ENCODE peak calls at places on chromosome 16, in six cellular contexts. One of them, this sample, is unnamed.

GRCh38 chr16:81446318-81447275 is 2.0 kb downstream of the CMIP start:
- DNase-seq in OCI-LY7: peak
- DNase-seq in heart right ventricle: no peak
- DNase-seq in breast epithelium: peak
- DNase-seq in tibial nerve: no peak
- DNase-seq in adrenal gland: peak
- DNase-seq in this sample: no peak

GRCh38 chr16:25013751-25014499 is 1.2 kb downstream of the ARHGAP17 start:
- DNase-seq in heart right ventricle: no peak
- DNase-seq in breast epithelium: no peak
- DNase-seq in adrenal gland: no peak
- DNase-seq in OCI-LY7: peak
- DNase-seq in tibial nerve: no peak
- DNase-seq in this sample: no peak

GRCh38 chr16:2708955-2709587 is 11.0 kb downstream of the PRSS27 start:
- DNase-seq in OCI-LY7: no peak
- DNase-seq in heart right ventricle: no peak
- DNase-seq in adrenal gland: no peak
- DNase-seq in breast epithelium: no peak
- DNase-seq in tibial nerve: no peak
- DNase-seq in this sample: no peak

GRCh38 chr16:8960788-8961109 is 3.0 kb downstream of the USP7 start:
- DNase-seq in adrenal gland: no peak
- DNase-seq in tibial nerve: no peak
- DNase-seq in breast epithelium: no peak
- DNase-seq in OCI-LY7: no peak
- DNase-seq in heart right ventricle: no peak
- DNase-seq in this sample: no peak

GRCh38 chr16:72474511-72475123 is 302.7 kb upstream of the PMFBP1 start:
- DNase-seq in breast epithelium: no peak
- DNase-seq in heart right ventricle: no peak
- DNase-seq in OCI-LY7: no peak
- DNase-seq in tibial nerve: no peak
- DNase-seq in adrenal gland: no peak
- DNase-seq in this sample: peak

GRCh38 chr16:72256398-72257048 is 84.6 kb upstream of the PMFBP1 start:
- DNase-seq in heart right ventricle: no peak
- DNase-seq in OCI-LY7: no peak
- DNase-seq in tibial nerve: no peak
- DNase-seq in breast epithelium: no peak
- DNase-seq in adrenal gland: no peak
- DNase-seq in this sample: peak

GRCh38 chr16:82476786-82477185 is 150.0 kb upstream of the CDH13 start:
- DNase-seq in breast epithelium: no peak
- DNase-seq in tibial nerve: no peak
- DNase-seq in adrenal gland: no peak
- DNase-seq in heart right ventricle: no peak
- DNase-seq in OCI-LY7: no peak
- DNase-seq in this sample: no peak

GRCh38 chr16:82963653-82964052 is 336.9 kb downstream of the CDH13 start:
- DNase-seq in OCI-LY7: no peak
- DNase-seq in breast epithelium: no peak
- DNase-seq in tibial nerve: no peak
- DNase-seq in heart right ventricle: no peak
- DNase-seq in adrenal gland: no peak
- DNase-seq in this sample: no peak

GRCh38 chr16:1037023-1037933 is 35.3 kb upstream of the SSTR5 start:
- DNase-seq in adrenal gland: no peak
- DNase-seq in breast epithelium: no peak
- DNase-seq in heart right ventricle: peak
- DNase-seq in OCI-LY7: no peak
- DNase-seq in tibial nerve: no peak
- DNase-seq in this sample: peak

GRCh38 chr16:49598386-49599170 is 225.0 kb downstream of the C16orf78 start:
- DNase-seq in breast epithelium: no peak
- DNase-seq in adrenal gland: peak
- DNase-seq in tibial nerve: no peak
- DNase-seq in heart right ventricle: no peak
- DNase-seq in OCI-LY7: no peak
- DNase-seq in this sample: no peak

GRCh38 chr16:29991571-29991904 is 3.9 kb downstream of the HIRIP3 start:
- DNase-seq in breast epithelium: no peak
- DNase-seq in tibial nerve: no peak
- DNase-seq in OCI-LY7: no peak
- DNase-seq in adrenal gland: no peak
- DNase-seq in heart right ventricle: no peak
- DNase-seq in this sample: no peak

GRCh38 chr16:71900336-71900735 is 5.0 kb downstream of the IST1 start:
- DNase-seq in heart right ventricle: no peak
- DNase-seq in tibial nerve: no peak
- DNase-seq in OCI-LY7: peak
- DNase-seq in adrenal gland: no peak
- DNase-seq in breast epithelium: no peak
- DNase-seq in this sample: no peak

GRCh38 chr16:57508084-57508425 is 21.8 kb upstream of the DOK4 start:
- DNase-seq in tibial nerve: no peak
- DNase-seq in adrenal gland: no peak
- DNase-seq in breast epithelium: no peak
- DNase-seq in heart right ventricle: no peak
- DNase-seq in OCI-LY7: no peak
- DNase-seq in this sample: no peak

GRCh38 chr16:31071861-31072260 is 2.2 kb downstream of the ZNF668 start:
- DNase-seq in tibial nerve: no peak
- DNase-seq in adrenal gland: no peak
- DNase-seq in breast epithelium: no peak
- DNase-seq in OCI-LY7: no peak
- DNase-seq in heart right ventricle: no peak
- DNase-seq in this sample: peak

GRCh38 chr16:53695070-53695469 is 8.6 kb downstream of the RPGRIP1L start:
- DNase-seq in OCI-LY7: no peak
- DNase-seq in heart right ventricle: no peak
- DNase-seq in adrenal gland: no peak
- DNase-seq in tibial nerve: no peak
- DNase-seq in breast epithelium: no peak
- DNase-seq in this sample: peak

GRCh38 chr16:49194499-49195260 is 87.0 kb downstream of the CBLN1 start:
- DNase-seq in breast epithelium: no peak
- DNase-seq in heart right ventricle: peak
- DNase-seq in OCI-LY7: no peak
- DNase-seq in tibial nerve: no peak
- DNase-seq in adrenal gland: no peak
- DNase-seq in this sample: no peak

GRCh38 chr16:83973077-83973476 is 5.0 kb downstream of the NECAB2 start:
- DNase-seq in breast epithelium: no peak
- DNase-seq in heart right ventricle: no peak
- DNase-seq in OCI-LY7: no peak
- DNase-seq in tibial nerve: no peak
- DNase-seq in adrenal gland: no peak
- DNase-seq in this sample: no peak

GRCh38 chr16:15843635-15844279 is 13.1 kb downstream of the MYH11 start:
- DNase-seq in tibial nerve: no peak
- DNase-seq in heart right ventricle: no peak
- DNase-seq in OCI-LY7: no peak
- DNase-seq in adrenal gland: no peak
- DNase-seq in breast epithelium: no peak
- DNase-seq in this sample: no peak

GRCh38 chr16:4272114-4272954 is 489 bp downstream of the TFAP4 start:
- DNase-seq in adrenal gland: peak
- DNase-seq in breast epithelium: peak
- DNase-seq in OCI-LY7: peak
- DNase-seq in heart right ventricle: peak
- DNase-seq in tibial nerve: no peak
- DNase-seq in this sample: peak

GRCh38 chr16:21937387-21937829 is 15.8 kb upstream of the UQCRC2 start:
- DNase-seq in tibial nerve: no peak
- DNase-seq in OCI-LY7: no peak
- DNase-seq in adrenal gland: no peak
- DNase-seq in heart right ventricle: no peak
- DNase-seq in breast epithelium: no peak
- DNase-seq in this sample: no peak

GRCh38 chr16:23359092-23359760 is 57.1 kb downstream of the SCNN1B start:
- DNase-seq in OCI-LY7: peak
- DNase-seq in adrenal gland: no peak
- DNase-seq in breast epithelium: no peak
- DNase-seq in heart right ventricle: no peak
- DNase-seq in tibial nerve: no peak
- DNase-seq in this sample: no peak

GRCh38 chr16:64132686-64133085 is 989.2 kb downstream of the CDH11 start:
- DNase-seq in tibial nerve: no peak
- DNase-seq in breast epithelium: no peak
- DNase-seq in OCI-LY7: peak
- DNase-seq in heart right ventricle: no peak
- DNase-seq in adrenal gland: no peak
- DNase-seq in this sample: no peak

DNA sequence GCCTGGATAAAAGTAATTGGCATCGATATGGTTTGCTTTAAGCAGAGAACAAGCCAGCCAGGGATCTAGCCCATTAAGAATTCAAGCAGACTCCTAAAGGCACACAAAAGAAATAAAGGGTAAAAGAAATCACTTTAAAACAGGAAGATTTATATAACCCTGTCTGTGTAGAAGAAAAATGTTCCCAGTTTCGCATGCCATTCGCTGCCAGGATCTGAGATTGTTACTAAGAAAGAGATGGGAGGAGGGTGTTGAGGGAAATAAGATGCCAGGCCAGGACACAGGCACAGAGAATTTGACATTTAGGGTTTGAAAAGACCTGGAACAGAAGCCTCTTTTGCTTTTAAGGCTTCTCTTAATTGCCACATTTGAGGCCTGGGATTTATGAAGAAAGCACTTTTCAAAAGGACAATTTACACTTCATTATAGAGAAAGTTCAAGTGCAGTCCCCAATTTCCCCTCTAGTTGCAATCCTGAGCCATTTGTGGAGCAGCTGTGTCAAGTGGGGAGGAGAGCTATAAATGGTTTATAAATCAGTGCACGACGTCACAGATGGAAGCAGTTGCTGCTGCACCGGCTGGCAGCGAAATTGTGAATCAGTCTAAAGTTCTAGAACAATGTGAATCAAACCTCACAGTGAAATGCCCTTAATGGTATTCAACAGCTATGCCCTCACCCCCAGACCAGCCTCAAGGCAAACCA is 26.4 kb upstream of the C16orf87 start:
- DNase-seq in OCI-LY7: peak
- DNase-seq in adrenal gland: peak
- DNase-seq in heart right ventricle: no peak
- DNase-seq in breast epithelium: no peak
- DNase-seq in tibial nerve: no peak
- DNase-seq in this sample: peak
- TF ChIP-seq CTCF in OCI-LY7: peak
- TF ChIP-seq CTCF in adrenal gland: peak
- TF ChIP-seq CTCF in heart right ventricle: peak
- TF ChIP-seq CTCF in breast epithelium: no peak
- TF ChIP-seq CTCF in tibial nerve: peak
- TF ChIP-seq CTCF in this sample: peak

DNA sequence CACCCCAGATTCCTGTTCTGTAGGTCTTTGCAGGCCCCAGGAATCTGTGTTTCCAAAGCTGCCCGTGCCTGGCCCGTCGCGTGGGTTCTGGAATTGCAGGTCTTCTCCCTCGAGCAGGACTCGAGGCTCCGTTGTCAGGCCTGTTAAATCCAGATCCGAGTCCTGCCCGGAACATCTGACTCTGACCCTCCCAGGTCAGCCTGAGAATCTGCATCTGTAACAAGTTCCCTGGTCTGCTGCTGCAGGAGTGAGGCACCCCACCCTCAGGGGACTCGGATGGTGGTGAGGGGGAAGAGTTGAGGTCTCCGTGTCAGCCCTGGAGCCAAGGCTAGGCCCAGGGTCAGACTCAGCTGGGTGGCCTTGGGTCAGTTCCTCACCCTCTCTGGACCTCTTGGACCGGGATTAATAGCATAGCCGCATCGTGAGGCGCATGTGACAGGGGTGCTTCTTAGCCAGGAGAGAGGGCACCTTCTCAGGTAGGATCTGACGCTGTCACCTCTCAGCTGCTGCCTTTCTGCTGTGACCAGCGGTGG is 8.8 kb downstream of the SPIRE2 start:
- DNase-seq in breast epithelium: no peak
- DNase-seq in OCI-LY7: no peak
- DNase-seq in adrenal gland: no peak
- DNase-seq in heart right ventricle: no peak
- DNase-seq in tibial nerve: no peak
- DNase-seq in this sample: no peak
- H3K4me3 ChIP-seq in breast epithelium: peak
- H3K4me3 ChIP-seq in OCI-LY7: peak
- H3K4me3 ChIP-seq in adrenal gland: no peak
- H3K4me3 ChIP-seq in heart right ventricle: no peak
- H3K4me3 ChIP-seq in tibial nerve: no peak
- H3K4me3 ChIP-seq in this sample: peak

DNA sequence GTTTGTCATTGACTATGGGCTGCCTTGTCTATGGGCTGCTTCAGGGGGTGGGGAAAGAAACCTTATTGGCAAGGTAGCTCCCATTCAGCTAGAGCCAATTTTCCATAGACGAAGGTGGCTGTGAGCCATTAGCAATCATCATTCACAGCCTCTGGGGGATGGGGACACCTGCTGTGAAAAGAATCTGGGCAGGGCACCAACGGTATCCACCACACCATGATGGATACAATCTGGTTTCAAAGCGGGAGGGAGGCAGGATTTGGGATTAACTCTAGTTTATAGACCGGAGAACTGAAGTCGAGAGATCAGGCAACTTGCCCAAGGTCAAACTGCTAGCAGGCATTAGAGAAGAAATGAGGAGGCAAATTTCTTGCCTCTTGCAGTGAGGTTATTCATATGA is 182.3 kb downstream of the SHISA9 start:
- DNase-seq in OCI-LY7: no peak
- DNase-seq in heart right ventricle: no peak
- DNase-seq in breast epithelium: no peak
- DNase-seq in tibial nerve: no peak
- DNase-seq in adrenal gland: no peak
- DNase-seq in this sample: no peak
- TF ChIP-seq CTCF in OCI-LY7: no peak
- TF ChIP-seq CTCF in heart right ventricle: no peak
- TF ChIP-seq CTCF in breast epithelium: no peak
- TF ChIP-seq CTCF in tibial nerve: no peak
- TF ChIP-seq CTCF in adrenal gland: no peak
- TF ChIP-seq CTCF in this sample: no peak

DNA sequence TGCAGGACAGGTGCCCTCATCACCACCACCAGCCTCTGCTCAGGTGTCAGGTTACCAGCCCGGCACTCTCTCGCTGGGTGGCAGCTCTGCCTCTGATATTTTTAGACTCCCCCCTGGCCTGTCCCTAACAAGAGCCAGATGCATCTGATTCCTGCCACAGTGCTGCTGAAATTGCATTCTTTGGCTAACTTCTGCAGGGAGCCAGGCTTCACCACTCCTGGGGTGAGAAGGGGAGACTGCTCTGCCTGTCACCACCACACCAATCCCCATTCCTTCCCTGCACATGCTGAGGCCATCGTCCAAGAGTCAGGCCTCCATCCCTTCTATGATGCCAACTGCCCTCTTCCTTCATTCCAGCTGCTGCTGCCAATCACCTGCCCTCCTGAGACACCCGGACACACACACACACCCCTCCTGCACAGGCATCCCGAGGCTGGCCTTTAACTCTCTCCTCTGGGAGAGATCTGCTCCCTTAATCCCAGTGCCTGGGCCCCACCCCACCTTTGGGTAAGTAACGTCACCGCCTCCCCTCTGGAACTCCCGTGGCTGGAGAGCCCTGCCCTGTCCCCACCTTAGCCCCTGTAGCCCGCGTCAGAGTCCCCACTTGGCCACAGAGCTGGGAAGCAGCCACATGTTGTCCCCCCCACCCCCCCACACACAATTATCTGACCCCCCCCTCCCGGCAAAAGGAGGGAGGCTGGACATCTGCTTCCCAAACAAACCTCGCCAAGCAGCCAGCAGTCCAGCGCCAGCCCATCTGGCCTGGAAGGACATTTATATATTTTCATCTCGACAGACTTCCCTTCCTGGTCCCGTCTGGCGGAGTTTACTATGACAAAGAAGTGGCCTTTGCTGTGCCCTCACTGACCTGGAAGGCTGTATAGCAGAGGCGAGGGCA is 2.8 kb downstream of the EMP2 start:
- DNase-seq in heart right ventricle: peak
- DNase-seq in OCI-LY7: no peak
- DNase-seq in tibial nerve: no peak
- DNase-seq in breast epithelium: no peak
- DNase-seq in adrenal gland: no peak
- DNase-seq in this sample: no peak
- H3K4me3 ChIP-seq in heart right ventricle: peak
- H3K4me3 ChIP-seq in OCI-LY7: no peak
- H3K4me3 ChIP-seq in tibial nerve: peak
- H3K4me3 ChIP-seq in breast epithelium: peak
- H3K4me3 ChIP-seq in adrenal gland: no peak
- H3K4me3 ChIP-seq in this sample: no peak

This sample was measured in choroid plexus epithelial cell.